ENCODE peak calls at places on chromosomes 3 and 15, in four cellular contexts. One of them, this sample, is unnamed.

GRCh38 chr3:6861331-6861988 is 545 bp downstream of the GRM7 start:
- DNase-seq in spleen: no peak
- DNase-seq in uterus: no peak
- DNase-seq in sigmoid colon: no peak
- DNase-seq in this sample: no peak

GRCh38 chr3:157160652-157161480 is 919 bp upstream of the CCNL1 start:
- DNase-seq in spleen: no peak
- DNase-seq in sigmoid colon: peak; percentile 95
- DNase-seq in uterus: peak; percentile 90
- DNase-seq in this sample: peak; percentile 91

GRCh38 chr3:113132571-113132996 is 78.8 kb upstream of the BOC start:
- DNase-seq in sigmoid colon: no peak
- DNase-seq in spleen: no peak
- DNase-seq in uterus: no peak
- DNase-seq in this sample: no peak

GRCh38 chr3:194118920-194119319 is 17.0 kb upstream of the HES1 start:
- DNase-seq in spleen: no peak
- DNase-seq in sigmoid colon: no peak
- DNase-seq in uterus: no peak
- DNase-seq in this sample: no peak

GRCh38 chr3:58899159-58899952 is 150.5 kb downstream of the CFAP20DC start:
- DNase-seq in spleen: peak; percentile 76
- DNase-seq in sigmoid colon: peak; percentile 64
- DNase-seq in uterus: peak; percentile 54
- DNase-seq in this sample: peak; percentile 74

GRCh38 chr15:48191574-48192225 is at the start of gene CTXN2:
- DNase-seq in uterus: no peak
- DNase-seq in spleen: no peak
- DNase-seq in sigmoid colon: no peak
- DNase-seq in this sample: no peak

GRCh38 chr15:41411031-41411430 is 5.9 kb upstream of the RTF1 start:
- DNase-seq in spleen: no peak
- DNase-seq in uterus: no peak
- DNase-seq in sigmoid colon: no peak
- DNase-seq in this sample: no peak

GRCh38 chr3:138468886-138469285 is 34.5 kb downstream of the ESYT3 start:
- DNase-seq in sigmoid colon: peak; percentile 86
- DNase-seq in spleen: peak; percentile 35
- DNase-seq in uterus: peak; percentile 44
- DNase-seq in this sample: no peak

GRCh38 chr15:63677778-63678177 is 80.6 kb downstream of the FBXL22 start:
- DNase-seq in sigmoid colon: no peak
- DNase-seq in spleen: no peak
- DNase-seq in uterus: no peak
- DNase-seq in this sample: peak; percentile 39

GRCh38 chr3:64121750-64122311 is 98.5 kb upstream of the PSMD6 start:
- DNase-seq in uterus: no peak
- DNase-seq in spleen: no peak
- DNase-seq in sigmoid colon: no peak
- DNase-seq in this sample: no peak

GRCh38 chr3:65627102-65627501 is 411.6 kb downstream of the MAGI1 start:
- DNase-seq in sigmoid colon: no peak
- DNase-seq in uterus: no peak
- DNase-seq in spleen: no peak
- DNase-seq in this sample: no peak

GRCh38 chr3:30642715-30643361 is 36.4 kb downstream of the TGFBR2 start:
- DNase-seq in sigmoid colon: no peak
- DNase-seq in uterus: no peak
- DNase-seq in spleen: no peak
- DNase-seq in this sample: no peak

GRCh38 chr3:141644931-141645330 is 93.2 kb upstream of the RNF7 start:
- DNase-seq in sigmoid colon: peak; percentile 87
- DNase-seq in spleen: peak; percentile 94
- DNase-seq in uterus: peak; percentile 55
- DNase-seq in this sample: peak; percentile 72

GRCh38 chr3:128016502-128016901 is 35.7 kb upstream of the SEC61A1 start:
- DNase-seq in uterus: no peak
- DNase-seq in spleen: no peak
- DNase-seq in sigmoid colon: no peak
- DNase-seq in this sample: no peak

GRCh38 chr3:189766416-189766815 is 135.2 kb downstream of the TP63 start:
- DNase-seq in sigmoid colon: no peak
- DNase-seq in spleen: no peak
- DNase-seq in uterus: no peak
- DNase-seq in this sample: no peak

GRCh38 chr3:149277338-149277813 is 55.7 kb upstream of the CP start:
- DNase-seq in spleen: no peak
- DNase-seq in uterus: no peak
- DNase-seq in sigmoid colon: no peak
- DNase-seq in this sample: no peak

GRCh38 chr15:90836296-90836871 is 32.0 kb upstream of the FURIN start:
- DNase-seq in uterus: no peak
- DNase-seq in sigmoid colon: no peak
- DNase-seq in spleen: no peak
- DNase-seq in this sample: peak; percentile 37

GRCh38 chr15:68640791-68641331 is 62.1 kb downstream of the CORO2B start:
- DNase-seq in spleen: peak; percentile 64
- DNase-seq in uterus: no peak
- DNase-seq in sigmoid colon: peak; percentile 65
- DNase-seq in this sample: no peak

GRCh38 chr3:140443073-140443472 is 234.8 kb upstream of the TRIM42 start:
- DNase-seq in spleen: no peak
- DNase-seq in uterus: no peak
- DNase-seq in sigmoid colon: no peak
- DNase-seq in this sample: no peak

GRCh38 chr15:45200001-45200798 is 12.4 kb upstream of the SHF start:
- DNase-seq in spleen: peak; percentile 95
- DNase-seq in uterus: peak; percentile 98
- DNase-seq in sigmoid colon: peak; percentile 98
- DNase-seq in this sample: peak; percentile 95

GRCh38 chr3:133570139-133570936 is 3.1 kb upstream of the CDV3 start:
- DNase-seq in sigmoid colon: no peak
- DNase-seq in spleen: no peak
- DNase-seq in uterus: no peak
- DNase-seq in this sample: no peak

GRCh38 chr3:171058058-171058457 is 31.5 kb upstream of the SLC2A2 start:
- DNase-seq in sigmoid colon: no peak
- DNase-seq in uterus: no peak
- DNase-seq in spleen: no peak
- DNase-seq in this sample: no peak

GRCh38 chr3:111236833-111237713 is 165.5 kb downstream of the NECTIN3 start:
- DNase-seq in uterus: no peak
- DNase-seq in sigmoid colon: no peak
- DNase-seq in spleen: no peak
- DNase-seq in this sample: no peak

GRCh38 chr3:32374788-32375595 is 16.7 kb upstream of the CMTM7 start:
- DNase-seq in spleen: no peak
- DNase-seq in sigmoid colon: peak; percentile 72
- DNase-seq in uterus: peak; percentile 65
- DNase-seq in this sample: peak; percentile 54

GRCh38 chr3:16183601-16184270 is 9.3 kb downstream of the GALNT15 start:
- DNase-seq in sigmoid colon: no peak
- DNase-seq in spleen: no peak
- DNase-seq in uterus: peak; percentile 45
- DNase-seq in this sample: no peak

GRCh38 chr3:112446343-112446742 is 52.9 kb downstream of the BTLA start:
- DNase-seq in sigmoid colon: no peak
- DNase-seq in spleen: no peak
- DNase-seq in uterus: no peak
- DNase-seq in this sample: no peak

GRCh38 chr3:173761161-173761560 is 363.6 kb downstream of the NLGN1 start:
- DNase-seq in spleen: no peak
- DNase-seq in uterus: no peak
- DNase-seq in sigmoid colon: no peak
- DNase-seq in this sample: no peak

GRCh38 chr3:38308456-38308855 is 26.4 kb downstream of the SLC22A14 start:
- DNase-seq in spleen: no peak
- DNase-seq in uterus: no peak
- DNase-seq in sigmoid colon: no peak
- DNase-seq in this sample: no peak

GRCh38 chr3:108180214-108180613 is 42.0 kb downstream of the IFT57 start:
- DNase-seq in spleen: no peak
- DNase-seq in sigmoid colon: no peak
- DNase-seq in uterus: no peak
- DNase-seq in this sample: no peak

GRCh38 chr3:172777901-172778300 is 27.4 kb downstream of the ECT2 start:
- DNase-seq in sigmoid colon: no peak
- DNase-seq in uterus: no peak
- DNase-seq in spleen: no peak
- DNase-seq in this sample: no peak

GRCh38 chr15:85704720-85705119 is 90.0 kb downstream of the KLHL25 start:
- DNase-seq in spleen: no peak
- DNase-seq in sigmoid colon: no peak
- DNase-seq in uterus: peak; percentile 76
- DNase-seq in this sample: peak; percentile 37

DNA sequence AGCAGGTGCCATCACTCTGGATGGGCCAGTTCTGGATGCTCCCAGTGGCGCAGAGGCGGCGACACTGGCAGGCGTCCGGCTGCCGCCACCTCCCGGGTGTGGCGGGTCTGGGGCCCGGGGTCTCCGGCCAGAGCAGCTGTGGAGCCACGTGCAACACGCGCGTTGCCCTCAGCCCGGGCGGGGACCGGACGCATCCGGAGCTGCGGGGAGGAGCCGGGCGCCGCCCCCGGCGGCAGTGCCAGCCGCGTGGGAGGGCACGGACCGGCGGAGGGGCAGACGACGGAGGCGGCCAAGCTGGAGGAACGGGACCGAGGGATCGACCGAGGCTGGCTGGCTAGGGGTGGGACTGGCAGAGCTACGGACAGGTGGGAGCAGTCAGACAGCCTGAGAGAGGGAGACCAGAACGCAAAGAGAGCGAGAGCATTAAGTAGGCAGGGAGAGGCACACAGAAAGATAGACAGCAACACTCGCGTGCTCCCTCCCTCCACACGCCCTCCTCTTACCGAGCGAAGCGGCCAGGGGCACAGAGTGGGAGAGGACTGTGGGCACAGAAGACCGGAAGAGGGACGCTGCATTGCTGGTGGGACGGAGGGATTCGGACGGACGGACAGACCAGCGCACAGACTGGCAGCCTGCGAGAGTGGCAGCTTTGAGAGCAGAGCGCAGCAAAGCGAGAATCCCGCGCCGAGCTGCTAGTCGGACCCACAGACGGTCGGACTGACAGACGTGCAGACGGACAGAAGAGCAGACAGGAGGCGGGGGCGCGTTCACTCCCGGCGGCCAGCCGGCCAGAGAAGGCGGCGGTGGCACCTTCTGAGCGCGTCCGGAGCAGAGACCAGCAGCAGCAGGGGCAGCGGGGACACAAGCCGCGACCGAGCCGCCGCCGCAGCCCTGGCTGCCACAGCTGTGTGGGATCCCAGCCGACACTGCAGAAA is at the start of gene ARPP21:
- DNase-seq in sigmoid colon: peak; percentile 46
- DNase-seq in uterus: no peak
- DNase-seq in spleen: peak; percentile 80
- DNase-seq in this sample: no peak
- TF ChIP-seq POLR2A in sigmoid colon: no peak
- TF ChIP-seq POLR2A in uterus: no peak
- TF ChIP-seq POLR2A in spleen: no peak
- TF ChIP-seq POLR2A in this sample: no peak

GRCh38 chr3:3179407-3180094 is at the start of gene CRBN:
- DNase-seq in spleen: peak; percentile 98
- DNase-seq in uterus: peak; percentile 78
- DNase-seq in sigmoid colon: peak; percentile 88
- DNase-seq in this sample: peak; percentile 93
- TF ChIP-seq POLR2A in spleen: peak; percentile 27
- TF ChIP-seq POLR2A in uterus: peak; percentile 59
- TF ChIP-seq POLR2A in sigmoid colon: peak; percentile 32
- TF ChIP-seq POLR2A in this sample: no peak

GRCh38 chr15:65641723-65642475 is 20.2 kb downstream of the SLC24A1 start:
- DNase-seq in spleen: no peak
- DNase-seq in uterus: no peak
- DNase-seq in sigmoid colon: no peak
- DNase-seq in this sample: no peak

GRCh38 chr15:65646486-65646885 is 24.7 kb downstream of the SLC24A1 start:
- DNase-seq in uterus: no peak
- DNase-seq in sigmoid colon: no peak
- DNase-seq in spleen: no peak
- DNase-seq in this sample: no peak

GRCh38 chr15:65642588-65642987 is 20.9 kb downstream of the SLC24A1 start:
- DNase-seq in uterus: peak; percentile 25
- DNase-seq in sigmoid colon: no peak
- DNase-seq in spleen: no peak
- DNase-seq in this sample: no peak

GRCh38 chr15:65645392-65645791 is 23.7 kb downstream of the SLC24A1 start:
- DNase-seq in spleen: no peak
- DNase-seq in uterus: no peak
- DNase-seq in sigmoid colon: no peak
- DNase-seq in this sample: no peak

DNA sequence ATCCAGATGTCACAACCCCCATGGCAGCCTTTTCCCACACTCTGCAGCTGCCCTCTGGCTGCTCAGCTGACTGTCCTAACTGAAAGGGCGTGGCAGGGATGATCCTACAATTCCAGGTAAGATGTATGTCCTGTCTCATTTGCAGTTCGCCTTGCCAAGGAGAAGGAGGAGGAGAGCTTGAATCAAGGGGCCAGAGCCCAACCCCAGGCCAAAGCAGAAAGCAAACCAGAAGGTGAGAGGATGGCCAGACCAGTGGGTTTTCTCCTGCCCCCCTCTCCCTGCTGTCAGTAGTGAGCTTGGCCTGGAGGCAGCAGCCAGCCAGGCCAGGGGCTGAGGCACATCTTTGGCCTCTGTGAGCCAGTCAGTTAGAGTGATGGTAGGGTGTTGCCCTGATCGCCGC is 22.5 kb downstream of the SLC24A1 start:
- DNase-seq in uterus: no peak
- DNase-seq in sigmoid colon: no peak
- DNase-seq in spleen: no peak
- DNase-seq in this sample: no peak
- TF ChIP-seq POLR2A in uterus: no peak
- TF ChIP-seq POLR2A in sigmoid colon: no peak
- TF ChIP-seq POLR2A in spleen: no peak
- TF ChIP-seq POLR2A in this sample: no peak

DNA sequence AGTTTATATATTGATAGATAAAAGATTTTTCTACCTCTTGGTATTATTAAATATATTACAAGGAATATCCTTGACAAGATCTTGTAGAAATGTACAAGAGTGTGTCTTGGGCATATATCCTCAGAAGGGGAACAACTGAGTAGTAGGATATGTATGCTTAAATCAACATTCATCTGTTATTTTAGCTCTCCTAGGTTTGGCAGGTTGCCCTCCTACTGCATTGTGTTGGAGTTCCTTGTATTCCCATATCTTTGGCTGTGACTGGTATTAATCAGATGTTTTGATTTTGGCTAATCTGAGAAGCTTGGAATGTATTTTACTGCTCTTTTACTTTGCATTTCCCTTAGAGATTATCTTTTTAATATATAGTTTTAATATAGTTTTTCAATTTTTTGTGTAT is 4.6 kb downstream of the MYRIP start:
- DNase-seq in uterus: no peak
- DNase-seq in spleen: no peak
- DNase-seq in sigmoid colon: no peak
- DNase-seq in this sample: no peak
- TF ChIP-seq POLR2A in uterus: no peak
- TF ChIP-seq POLR2A in spleen: no peak
- TF ChIP-seq POLR2A in sigmoid colon: no peak
- TF ChIP-seq POLR2A in this sample: no peak

This sample was measured in heart left ventricle.